ENCODE peak calls at places on chromosomes 13 and 19, in six cellular contexts. S is endodermal cell, E is heart right ventricle, N is cardiac muscle cell, W is endothelial cell of umbilical vein, Z is ovary. D is an unnamed sample.

GRCh38 chr13:113584870-113585671 is 518 bp downstream of the TFDP1 start:
- DNase-seq in S (peak), E (no peak), N (no peak), W (no peak), Z (no peak), D (peak)

GRCh38 chr19:45496349-45496953 is 396 bp downstream of the RTN2 start:
- DNase-seq in S (peak), E (peak), N (peak), W (peak), Z (no peak), D (peak)

GRCh38 chr13:70964124-70964523 is 855.9 kb upstream of the KLHL1 start:
- DNase-seq in S (no peak), E (no peak), N (no peak), W (peak), Z (no peak), D (no peak)

GRCh38 chr19:57106646-57107235 is 13.0 kb upstream of the USP29 start:
- DNase-seq in S (no peak), E (no peak), N (no peak), W (no peak), Z (no peak), D (no peak)

GRCh38 chr19:3506384-3507340 is 551 bp downstream of the FZR1 start:
- DNase-seq in S (peak), E (no peak), N (no peak), W (peak), Z (peak), D (peak)

GRCh38 chr13:89937420-89937819 is 1410.1 kb upstream of the MIR17HG start:
- DNase-seq in S (no peak), E (no peak), N (no peak), W (no peak), Z (no peak), D (no peak)

GRCh38 chr13:48072787-48073186 is 22.1 kb downstream of the MED4 start:
- DNase-seq in S (no peak), E (no peak), N (no peak), W (no peak), Z (no peak), D (no peak)

GRCh38 chr13:61685683-61686013 is 270.0 kb upstream of the PCDH20 start:
- DNase-seq in S (peak), E (no peak), N (no peak), W (no peak), Z (no peak), D (no peak)

GRCh38 chr13:102035969-102036368 is 365.9 kb downstream of the FGF14 start:
- DNase-seq in S (no peak), E (no peak), N (no peak), W (no peak), Z (no peak), D (no peak)

GRCh38 chr13:30805603-30806011 is 70.3 kb downstream of the ALOX5AP start:
- DNase-seq in S (no peak), E (peak), N (peak), W (no peak), Z (no peak), D (no peak)

GRCh38 chr19:38145627-38146026 is 78.4 kb downstream of the DPF1 start:
- DNase-seq in S (no peak), E (no peak), N (peak), W (no peak), Z (no peak), D (no peak)

GRCh38 chr19:3658004-3658822 is 31.6 kb upstream of the CACTIN start:
- DNase-seq in S (no peak), E (peak), N (no peak), W (no peak), Z (no peak), D (no peak)

GRCh38 chr19:35615036-35615435 is 2.5 kb downstream of the HAUS5 start:
- DNase-seq in S (no peak), E (no peak), N (no peak), W (no peak), Z (no peak), D (no peak)

GRCh38 chr13:74251778-74252519 is 117.7 kb upstream of the KLF12 start:
- DNase-seq in S (no peak), E (no peak), N (no peak), W (no peak), Z (no peak), D (no peak)

GRCh38 chr13:29801737-29802305 is 48.6 kb downstream of the UBL3 start:
- DNase-seq in S (peak), E (no peak), N (peak), W (no peak), Z (no peak), D (no peak)

GRCh38 chr13:113855012-113855921 is 8.6 kb downstream of the GAS6 start:
- DNase-seq in S (peak), E (no peak), N (no peak), W (no peak), Z (no peak), D (peak)

GRCh38 chr19:20858861-20859260 is 64.2 kb upstream of the ZNF85 start:
- DNase-seq in S (peak), E (no peak), N (no peak), W (no peak), Z (no peak), D (no peak)

GRCh38 chr13:108494991-108495661 is 134.3 kb upstream of the MYO16 start:
- DNase-seq in S (peak), E (no peak), N (no peak), W (no peak), Z (no peak), D (no peak)

GRCh38 chr19:45448887-45449299 is 18.9 kb upstream of the FOSB start:
- DNase-seq in S (no peak), E (no peak), N (peak), W (no peak), Z (no peak), D (no peak)

GRCh38 chr13:94112227-94112626 is 367.3 kb downstream of the DCT start:
- DNase-seq in S (no peak), E (no peak), N (peak), W (no peak), Z (no peak), D (no peak)

GRCh38 chr19:35959040-35959967 is 23.1 kb downstream of the LRFN3 start:
- DNase-seq in S (peak), E (peak), N (no peak), W (no peak), Z (no peak), D (no peak)

GRCh38 chr19:38024991-38025716 is 118.1 kb downstream of the SIPA1L3 start:
- DNase-seq in S (peak), E (no peak), N (no peak), W (no peak), Z (no peak), D (peak)

GRCh38 chr13:59492030-59492636 is 671.6 kb downstream of the DIAPH3 start:
- DNase-seq in S (no peak), E (no peak), N (no peak), W (peak), Z (no peak), D (no peak)

GRCh38 chr19:10450191-10450852 is 30.0 kb downstream of the PDE4A start:
- DNase-seq in S (no peak), E (no peak), N (no peak), W (no peak), Z (no peak), D (no peak)
- H3K27ac ChIP-seq in S (no peak), E (no peak), N (no peak), W (no peak), Z (no peak), D (peak)

DNA sequence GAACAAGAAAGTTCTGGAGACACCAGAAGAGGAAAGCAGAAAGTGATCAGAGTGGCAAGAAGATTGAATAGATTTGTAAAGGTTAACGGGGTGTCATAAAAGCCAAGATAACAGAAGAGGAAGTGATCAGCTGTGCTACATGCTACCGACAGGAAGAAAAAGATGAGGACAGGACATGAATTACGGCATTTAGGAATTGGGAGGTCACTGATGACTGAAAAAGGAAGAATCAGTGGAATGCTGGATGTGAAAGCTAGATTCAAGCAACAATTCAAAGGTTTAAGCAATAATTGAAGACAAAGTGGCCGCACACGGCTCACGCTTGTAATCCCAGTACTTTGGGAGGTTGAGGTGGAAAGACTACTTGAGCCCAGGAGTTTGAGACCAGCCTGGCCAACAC is 15.1 kb downstream of the ZNF160 start:
- DNase-seq in S (no peak), E (no peak), N (peak), W (peak), Z (no peak), D (no peak)
- H3K27ac ChIP-seq in S (no peak), E (peak), N (no peak), W (peak), Z (no peak), D (no peak)

GRCh38 chr19:41612483-41612882 is 14.4 kb downstream of the CEACAM4 start:
- DNase-seq in S (no peak), E (no peak), N (no peak), W (no peak), Z (no peak), D (no peak)
- H3K27ac ChIP-seq in S (no peak), E (no peak), N (no peak), W (no peak), Z (no peak), D (no peak)

GRCh38 chr19:34362679-34363069 is 2.3 kb upstream of the GPI start:
- DNase-seq in S (no peak), E (no peak), N (no peak), W (no peak), Z (no peak), D (no peak)

GRCh38 chr19:34363094-34363493 is 1.9 kb upstream of the GPI start:
- DNase-seq in S (peak), E (no peak), N (no peak), W (no peak), Z (no peak), D (no peak)

GRCh38 chr19:34359954-34360315 is 5.1 kb upstream of the GPI start:
- DNase-seq in S (no peak), E (no peak), N (no peak), W (no peak), Z (no peak), D (no peak)

GRCh38 chr19:34359140-34359953 is 5.6 kb upstream of the GPI start:
- DNase-seq in S (peak), E (peak), N (peak), W (peak), Z (peak), D (peak)

GRCh38 chr19:34360354-34360909 is 4.6 kb upstream of the GPI start:
- DNase-seq in S (no peak), E (no peak), N (no peak), W (no peak), Z (no peak), D (no peak)
- H3K27ac ChIP-seq in S (no peak), E (no peak), N (peak), W (no peak), Z (no peak), D (no peak)

GRCh38 chr19:48877900-48878218 is 5.6 kb downstream of the PPP1R15A start:
- DNase-seq in S (no peak), E (no peak), N (no peak), W (peak), Z (no peak), D (no peak)
- H3K27ac ChIP-seq in S (no peak), E (peak), N (peak), W (no peak), Z (no peak), D (no peak)